ENCODE peak calls at places on chromosomes 2 and 18, in nine cellular contexts. H, K, X, I, A, D, N, L and O are unnamed samples.

GRCh38 chr18:36337679-36338419 is 40.3 kb downstream of the FHOD3 start:
- DNase-seq in D (no peak), N (peak), X (no peak), I (no peak), K (no peak), L (no peak), A (no peak), H (no peak), O (no peak)

GRCh38 chr2:136131961-136132839 is 14.3 kb upstream of the CXCR4 start:
- DNase-seq in I (no peak), K (no peak), L (no peak), A (no peak), X (no peak), N (no peak), D (no peak), H (no peak), O (no peak)

GRCh38 chr2:29627366-29627765 is 294.0 kb downstream of the ALK start:
- DNase-seq in D (peak), K (no peak), L (peak), N (no peak), H (no peak), A (peak), I (no peak), X (peak), O (peak)

GRCh38 chr2:10431797-10432196 is 16.3 kb downstream of the ODC1 start:
- DNase-seq in H (no peak), X (peak), A (no peak), I (no peak), N (no peak), K (no peak), L (no peak), D (no peak), O (no peak)

GRCh38 chr2:24616606-24617005 is 125.6 kb downstream of the NCOA1 start:
- DNase-seq in I (peak), K (no peak), A (no peak), H (no peak), L (no peak), N (no peak), X (no peak), D (no peak), O (no peak)

GRCh38 chr2:130824492-130825061 is 12.1 kb upstream of the ARHGEF4 start:
- DNase-seq in K (no peak), A (peak), L (peak), N (no peak), H (peak), I (no peak), D (peak), X (no peak), O (peak)

GRCh38 chr2:239040152-239040761 is 192.4 kb downstream of the TWIST2 start:
- DNase-seq in D (no peak), A (no peak), H (no peak), K (no peak), N (peak), X (no peak), L (no peak), I (no peak), O (no peak)

GRCh38 chr18:79579807-79580480 is 99.7 kb upstream of the CTDP1 start:
- DNase-seq in N (no peak), D (no peak), X (no peak), I (no peak), K (no peak), H (no peak), A (no peak), L (no peak), O (no peak)

DNA sequence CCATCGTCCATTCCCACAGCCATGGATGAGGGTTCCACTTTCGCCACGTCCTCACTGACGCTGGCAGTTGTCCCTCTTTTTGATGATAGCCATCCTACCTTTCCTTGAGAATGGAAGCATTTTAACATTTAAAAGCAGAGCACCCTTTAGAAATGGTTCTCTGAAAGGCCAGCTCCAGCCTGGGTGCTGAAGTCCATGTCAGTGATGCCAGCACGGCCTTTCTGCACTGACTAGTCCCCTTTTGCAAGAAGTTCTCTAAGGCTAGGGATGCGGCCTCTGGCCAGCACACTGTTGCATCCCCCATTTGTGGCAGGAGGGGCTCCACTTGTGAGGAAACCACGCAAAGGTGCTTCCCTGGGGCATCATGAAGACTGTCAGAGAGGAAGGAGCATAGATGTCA is 203.5 kb downstream of the MGAT5 start:
- DNase-seq in D (no peak), N (no peak), L (no peak), H (no peak), I (no peak), A (no peak), K (no peak), X (no peak), O (no peak)
- H3K27ac ChIP-seq in D (no peak), N (peak), L (no peak), H (no peak), I (no peak), A (no peak), K (no peak), X (no peak), O (no peak)

GRCh38 chr2:176081451-176081992 is 2.2 kb downstream of the EVX2 start:
- DNase-seq in H (no peak), X (no peak), A (no peak), L (no peak), N (no peak), D (no peak), I (no peak), K (no peak), O (no peak)

GRCh38 chr2:176079851-176080539 is 3.8 kb downstream of the EVX2 start:
- DNase-seq in I (peak), A (peak), H (no peak), D (peak), N (no peak), L (no peak), X (peak), K (peak), O (no peak)

GRCh38 chr2:176081993-176082884 is 1.5 kb downstream of the EVX2 start:
- DNase-seq in X (peak), N (no peak), I (peak), A (no peak), D (no peak), H (no peak), K (no peak), L (no peak), O (no peak)

GRCh38 chr2:176079285-176079830 is 4.4 kb downstream of the EVX2 start:
- DNase-seq in N (no peak), H (no peak), X (peak), D (no peak), I (peak), K (no peak), A (no peak), L (no peak), O (no peak)

GRCh38 chr2:176080540-176081355 is 3.0 kb downstream of the EVX2 start:
- DNase-seq in H (no peak), L (no peak), X (peak), N (no peak), A (peak), D (no peak), I (no peak), K (no peak), O (no peak)
- TF ChIP-seq EZH2 in H (peak), L (peak), X (peak), N (no peak), A (no peak), D (peak), I (peak), K (no peak), O (no peak)

GRCh38 chr18:48941672-48942071 is 9.1 kb downstream of the SMAD7 start:
- DNase-seq in L (no peak), N (no peak), D (no peak), K (no peak), H (no peak), I (no peak), X (no peak), A (peak), O (no peak)

GRCh38 chr18:48943333-48943732 is 7.4 kb downstream of the SMAD7 start:
- DNase-seq in L (no peak), N (no peak), I (no peak), D (no peak), A (peak), K (no peak), H (no peak), X (no peak), O (no peak)

GRCh38 chr18:48942554-48943261 is 8.1 kb downstream of the SMAD7 start:
- DNase-seq in K (peak), X (no peak), D (peak), N (peak), I (no peak), L (peak), H (peak), A (peak), O (peak)

GRCh38 chr18:48940854-48941531 is 9.8 kb downstream of the SMAD7 start:
- DNase-seq in L (no peak), H (no peak), D (no peak), K (no peak), I (no peak), A (no peak), N (no peak), X (no peak), O (no peak)

DNA sequence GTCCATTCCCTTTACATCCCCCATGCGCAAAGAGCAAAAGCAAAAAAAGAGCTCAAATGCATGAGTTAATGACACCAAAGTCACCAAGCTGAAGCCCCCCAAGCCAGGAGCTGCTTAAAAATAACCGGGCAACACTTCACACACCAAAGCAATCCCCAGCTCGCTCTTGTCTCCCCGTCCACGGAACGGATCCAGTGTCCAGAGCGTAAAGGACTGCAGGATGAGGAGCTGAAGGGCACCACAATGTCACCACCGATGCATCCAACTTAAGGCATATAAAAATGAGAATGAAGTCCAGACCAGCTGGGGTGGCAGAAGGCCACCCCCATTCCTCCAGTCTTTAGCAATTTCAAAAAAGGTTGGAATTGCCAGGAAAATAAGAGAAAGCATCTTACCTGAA is 8.7 kb downstream of the SMAD7 start:
- DNase-seq in N (no peak), I (no peak), D (no peak), X (no peak), L (no peak), H (no peak), A (peak), K (no peak), O (no peak)
- H3K27ac ChIP-seq in N (peak), I (no peak), D (peak), X (peak), L (peak), H (peak), A (peak), K (peak), O (no peak)

DNA sequence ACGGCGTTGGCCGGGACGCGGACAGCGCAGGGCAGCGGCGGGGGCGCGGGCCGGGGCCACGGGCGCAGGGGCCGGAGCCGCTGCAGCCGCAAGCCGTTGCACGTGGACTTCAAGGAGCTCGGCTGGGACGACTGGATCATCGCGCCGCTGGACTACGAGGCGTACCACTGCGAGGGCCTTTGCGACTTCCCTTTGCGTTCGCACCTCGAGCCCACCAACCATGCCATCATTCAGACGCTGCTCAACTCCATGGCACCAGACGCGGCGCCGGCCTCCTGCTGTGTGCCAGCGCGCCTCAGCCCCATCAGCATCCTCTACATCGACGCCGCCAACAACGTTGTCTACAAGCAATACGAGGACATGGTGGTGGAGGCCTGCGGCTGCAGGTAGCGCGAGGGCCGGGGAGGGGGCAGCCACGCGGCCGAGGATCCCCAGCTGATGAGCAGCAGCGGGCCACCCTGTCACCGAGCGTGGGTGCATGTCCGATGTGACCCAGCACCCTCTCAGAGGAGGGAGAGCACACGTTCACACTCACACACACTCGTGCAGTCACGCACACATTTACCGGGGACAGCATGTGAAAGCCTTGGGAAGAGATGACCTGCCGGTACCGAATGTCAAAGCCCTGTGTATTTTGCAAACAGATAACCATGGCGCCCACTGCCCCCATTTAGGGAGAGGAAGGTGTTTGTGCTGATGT is 4.2 kb downstream of the GDF7 start:
- DNase-seq in H (no peak), A (peak), L (no peak), I (peak), X (peak), K (no peak), N (no peak), D (no peak), O (no peak)
- TF ChIP-seq EZH2 in H (peak), A (no peak), L (peak), I (peak), X (peak), K (no peak), N (no peak), D (peak), O (no peak)